ENCODE peak calls at places on chromosomes 4 and X, in nine cellular contexts. U is activated CD4-positive, alpha-beta T cell treated with anti-CD3 and anti-CD28 coated beads, Interleukin-2, amount 50 U/mL, for 4 hours; G is LNCaP clone FGC; D is ELF-1; Q is NCI-H510A treated with DMSO at 0.1 percent for 48 hours; X is T-helper 1 cell; S is amniotic stem cell; Z is HS-5; Y is Ammon's horn. L is an unnamed sample.

GRCh38 chr4:41331224-41331623 is 74.5 kb downstream of the UCHL1 start:
- DNase-seq in X (no peak), G (peak; percentile 86), D (no peak), S (no peak), U (no peak), Y (no peak), Z (no peak), Q (no peak), L (no peak)

GRCh38 chr4:2321279-2322196 is 59.6 kb upstream of the MXD4 start:
- DNase-seq in Q (no peak), D (no peak), U (no peak), G (no peak), Y (no peak), Z (no peak), X (no peak), S (no peak), L (no peak)

GRCh38 chr4:100257567-100257966 is 67.3 kb upstream of the DDIT4L start:
- DNase-seq in D (no peak), Z (no peak), G (no peak), Q (no peak), U (no peak), X (no peak), S (no peak), Y (no peak), L (no peak)

GRCh38 chrX:141642979-141643378 is 53.5 kb downstream of the SPANXA2 start:
- DNase-seq in X (no peak), G (peak; percentile 1), D (no peak), Y (no peak), Q (no peak), S (peak; percentile 4), U (no peak), Z (no peak), L (no peak)

GRCh38 chr4:55503164-55503563 is 43.5 kb downstream of the CLOCK start:
- DNase-seq in U (no peak), Z (peak; percentile 49), D (no peak), Y (no peak), Q (no peak), G (no peak), S (no peak), X (no peak), L (no peak)

GRCh38 chr4:93480452-93480851 is 348.1 kb upstream of the ATOH1 start:
- DNase-seq in S (no peak), Z (no peak), U (no peak), Y (no peak), X (no peak), Q (no peak), D (no peak), G (no peak), L (no peak)

GRCh38 chr4:78065514-78066192 is 8.5 kb downstream of the FRAS1 start:
- DNase-seq in U (no peak), X (no peak), Z (no peak), Y (no peak), D (no peak), S (no peak), G (no peak), Q (no peak), L (no peak)

GRCh38 chr4:88159137-88159725 is 792 bp upstream of the ABCG2 start:
- DNase-seq in S (no peak), Z (no peak), D (peak; percentile 83), G (no peak), X (no peak), Q (no peak), U (no peak), Y (no peak), L (no peak)

GRCh38 chrX:97066381-97066780 is 182.7 kb downstream of the RPA4 start:
- DNase-seq in Q (no peak), Z (no peak), X (no peak), U (no peak), S (no peak), Y (no peak), G (no peak), D (no peak), L (no peak)

GRCh38 chrX:152915541-152916241 is 17.8 kb downstream of the ZNF185 start:
- DNase-seq in D (peak; percentile 88), S (peak; percentile 1), G (no peak), Q (no peak), Y (peak; percentile 30), X (no peak), Z (no peak), U (no peak), L (no peak)

GRCh38 chr4:109301691-109302365 is 630 bp downstream of the COL25A1 start:
- DNase-seq in Y (no peak), G (no peak), Q (no peak), U (no peak), D (peak; percentile 29), X (no peak), S (no peak), Z (no peak), L (no peak)

GRCh38 chr4:126209117-126209516 is 894.4 kb downstream of the FAT4 start:
- DNase-seq in X (no peak), D (no peak), Q (no peak), Z (no peak), G (no peak), Y (no peak), U (no peak), S (no peak), L (no peak)

GRCh38 chrX:85052207-85052606 is 48.5 kb downstream of the APOOL start:
- DNase-seq in Q (no peak), Z (no peak), D (no peak), U (no peak), S (no peak), Y (no peak), G (no peak), X (no peak), L (no peak)

GRCh38 chr4:8045909-8046308 is 106.2 kb upstream of the AFAP1 start:
- DNase-seq in D (no peak), G (no peak), Z (no peak), U (no peak), X (no peak), Y (no peak), Q (peak; percentile 79), S (no peak), L (no peak)

GRCh38 chr4:153062652-153063168 is 126.6 kb downstream of the FHDC1 start:
- DNase-seq in Y (no peak), X (no peak), U (no peak), Z (no peak), G (no peak), Q (no peak), S (no peak), D (no peak), L (no peak)

GRCh38 chr4:28916585-28916984 is 1803.6 kb upstream of the PCDH7 start:
- DNase-seq in D (no peak), U (no peak), S (no peak), Q (no peak), Z (no peak), Y (no peak), X (no peak), G (no peak), L (no peak)

GRCh38 chrX:33415454-33415853 is 204.1 kb upstream of the DMD start:
- DNase-seq in G (no peak), Y (no peak), Q (no peak), D (no peak), U (no peak), S (no peak), X (no peak), Z (no peak), L (no peak)

GRCh38 chrX:129678176-129678880 is 23.6 kb upstream of the APLN start:
- DNase-seq in Z (no peak), Y (peak; percentile 62), G (no peak), D (peak; percentile 40), X (peak; percentile 74), U (peak; percentile 24), Q (peak; percentile 45), S (no peak), L (peak; percentile 58)

GRCh38 chr4:125115476-125115875 is 199.3 kb upstream of the FAT4 start:
- DNase-seq in Z (no peak), Y (peak; percentile 10), Q (no peak), U (no peak), G (no peak), S (no peak), D (no peak), X (no peak), L (no peak)

GRCh38 chrX:43878902-43879526 is 3.2 kb downstream of the MAOB start:
- DNase-seq in Q (no peak), X (no peak), S (no peak), Z (no peak), G (no peak), D (no peak), U (no peak), Y (no peak), L (no peak)

GRCh38 chrX:112760697-112761096 is 79.9 kb downstream of the AMOT start:
- DNase-seq in Z (no peak), G (no peak), Y (no peak), X (no peak), S (no peak), Q (no peak), D (no peak), U (no peak), L (no peak)

GRCh38 chrX:20252392-20253231 is 14.1 kb downstream of the RPS6KA3 start:
- DNase-seq in Z (no peak), G (no peak), D (peak; percentile 87), Q (no peak), Y (peak; percentile 10), U (peak; percentile 61), X (peak; percentile 59), S (peak; percentile 3), L (no peak)

GRCh38 chrX:94633237-94633636 is 959.2 kb downstream of the FAM133A start:
- DNase-seq in G (no peak), S (no peak), Y (no peak), X (no peak), D (no peak), U (no peak), Z (no peak), Q (no peak), L (no peak)

GRCh38 chr4:75908555-75908954 is 6.3 kb upstream of the PPEF2 start:
- DNase-seq in D (no peak), U (no peak), X (no peak), G (no peak), Y (no peak), S (no peak), Z (no peak), Q (no peak), L (no peak)

GRCh38 chr4:144338148-144338547 is 197.6 kb upstream of the GYPA start:
- DNase-seq in X (peak; percentile 33), G (no peak), U (no peak), Z (no peak), Q (no peak), Y (no peak), S (no peak), D (no peak), L (no peak)

GRCh38 chrX:131841496-131842410 is 181.3 kb upstream of the STK26 start:
- DNase-seq in S (no peak), Q (peak; percentile 46), D (peak; percentile 88), U (no peak), G (peak; percentile 27), X (peak; percentile 44), Z (no peak), Y (peak; percentile 32), L (peak; percentile 3)

GRCh38 chrX:139758250-139758649 is 50.3 kb upstream of the MCF2 start:
- DNase-seq in S (no peak), Q (no peak), Z (no peak), U (no peak), D (no peak), G (no peak), Y (no peak), X (no peak), L (no peak)

GRCh38 chrX:65900850-65901844 is 138.7 kb downstream of the VSIG4 start:
- DNase-seq in X (peak; percentile 41), Y (no peak), Z (no peak), S (no peak), G (no peak), D (no peak), Q (no peak), U (no peak), L (no peak)

GRCh38 chrX:101452051-101452450 is 33.2 kb upstream of the ARMCX4 start:
- DNase-seq in S (no peak), X (no peak), Y (no peak), U (no peak), D (no peak), G (no peak), Z (no peak), Q (no peak), L (no peak)

GRCh38 chrX:107579956-107580355 is 48.4 kb upstream of the PRPS1 start:
- DNase-seq in U (no peak), S (no peak), G (no peak), Q (no peak), Y (no peak), D (no peak), Z (no peak), X (no peak), L (no peak)

GRCh38 chrX:56564921-56565861 is 1.8 kb downstream of the UBQLN2 start:
- DNase-seq in D (peak; percentile 22), Q (no peak), U (no peak), X (no peak), S (no peak), G (no peak), Y (peak; percentile 28), Z (no peak), L (peak; percentile 12)

L was measured in putamen.